ENCODE peak calls at places on chromosomes 11 and 22, in seven cellular contexts. G is H1, A is GM12891, Q is GM12878, C is HepG2, P is K562, M is SK-N-SH. W is an unnamed sample.

GRCh38 chr11:47259178-47259977 is 1.6 kb downstream of the NR1H3 start:
- DNase-seq in G (peak), A (no peak), Q (no peak), C (peak), P (no peak), M (peak), W (no peak)

GRCh38 chr11:132058211-132058772 is 687.9 kb downstream of the NTM start:
- DNase-seq in G (no peak), A (no peak), Q (no peak), C (no peak), P (no peak), M (no peak), W (no peak)

GRCh38 chr11:68314886-68315580 is 2.6 kb downstream of the LRP5 start:
- DNase-seq in G (no peak), A (no peak), Q (no peak), C (peak), P (peak), M (peak), W (no peak)

GRCh38 chr11:46281374-46281831 is 3.9 kb downstream of the CREB3L1 start:
- DNase-seq in G (peak), A (no peak), Q (no peak), C (no peak), P (peak), M (no peak), W (no peak)

GRCh38 chr11:70464509-70465361 is 66.4 kb downstream of the CTTN start:
- DNase-seq in G (no peak), A (no peak), Q (no peak), C (no peak), P (no peak), M (no peak), W (no peak)

GRCh38 chr11:109697140-109697843 is 275.3 kb downstream of the C11orf87 start:
- DNase-seq in G (peak), A (peak), Q (no peak), C (peak), P (peak), M (peak), W (peak)

GRCh38 chr11:76380161-76380976 is 563 bp downstream of the THAP12 start:
- DNase-seq in G (peak), A (peak), Q (no peak), C (no peak), P (peak), M (peak), W (peak)

GRCh38 chr11:45211732-45212131 is 65.3 kb downstream of the PRDM11 start:
- DNase-seq in G (no peak), A (no peak), Q (no peak), C (no peak), P (no peak), M (no peak), W (no peak)

GRCh38 chr11:102530558-102530957 is at the start of gene MMP7:
- DNase-seq in G (no peak), A (no peak), Q (no peak), C (no peak), P (no peak), M (no peak), W (no peak)

GRCh38 chr11:65225284-65226102 is 36.3 kb upstream of the POLA2 start:
- DNase-seq in G (peak), A (peak), Q (no peak), C (peak), P (peak), M (peak), W (peak)

GRCh38 chr22:27667121-27667843 is 134.3 kb downstream of the MN1 start:
- DNase-seq in G (no peak), A (no peak), Q (no peak), C (no peak), P (no peak), M (no peak), W (no peak)

GRCh38 chr22:43242627-43243026 is 55.7 kb upstream of the TTLL12 start:
- DNase-seq in G (no peak), A (no peak), Q (no peak), C (peak), P (no peak), M (no peak), W (no peak)

GRCh38 chr11:12745787-12746186 is 71.6 kb downstream of the TEAD1 start:
- DNase-seq in G (no peak), A (no peak), Q (no peak), C (no peak), P (no peak), M (no peak), W (no peak)

GRCh38 chr11:116190206-116190605 is 582.6 kb downstream of the BUD13 start:
- DNase-seq in G (no peak), A (no peak), Q (no peak), C (no peak), P (no peak), M (no peak), W (no peak)

GRCh38 chr22:39487826-39488520 is 14.1 kb upstream of the MIEF1 start:
- DNase-seq in G (no peak), A (no peak), Q (no peak), C (no peak), P (no peak), M (no peak), W (no peak)

GRCh38 chr11:43358670-43359431 is at the start of gene TTC17:
- DNase-seq in G (peak), A (peak), Q (peak), C (peak), P (peak), M (peak), W (peak)

GRCh38 chr11:134845474-134846435 is 433.7 kb upstream of the B3GAT1 start:
- DNase-seq in G (peak), A (no peak), Q (no peak), C (no peak), P (no peak), M (no peak), W (no peak)

GRCh38 chr11:56624661-56625110 is 10.0 kb upstream of the OR5M1 start:
- DNase-seq in G (no peak), A (no peak), Q (peak), C (peak), P (peak), M (peak), W (no peak)

GRCh38 chr22:46352691-46353386 is 17.3 kb downstream of the TRMU start:
- DNase-seq in G (no peak), A (no peak), Q (no peak), C (no peak), P (no peak), M (no peak), W (no peak)

GRCh38 chr22:42341779-42342178 is 71.3 kb upstream of the TCF20 start:
- DNase-seq in G (no peak), A (no peak), Q (no peak), C (no peak), P (no peak), M (no peak), W (no peak)

GRCh38 chr11:119029340-119030028 is 1.2 kb downstream of the SLC37A4 start:
- DNase-seq in G (no peak), A (no peak), Q (no peak), C (peak), P (peak), M (peak), W (no peak)

GRCh38 chr11:102111011-102111786 is 952 bp downstream of the YAP1 start:
- DNase-seq in G (peak), A (peak), Q (no peak), C (peak), P (no peak), M (peak), W (peak)

GRCh38 chr11:71212871-71213559 is 39.4 kb downstream of the SHANK2 start:
- DNase-seq in G (no peak), A (no peak), Q (no peak), C (no peak), P (no peak), M (no peak), W (no peak)

GRCh38 chr11:47924184-47924671 is 56.1 kb upstream of the PTPRJ start:
- DNase-seq in G (no peak), A (no peak), Q (no peak), C (peak), P (no peak), M (no peak), W (no peak)

GRCh38 chr22:40397436-40397835 is 27.0 kb downstream of the SGSM3 start:
- DNase-seq in G (peak), A (no peak), Q (no peak), C (no peak), P (no peak), M (no peak), W (no peak)

GRCh38 chr11:61777234-61778090 is 14.9 kb downstream of the TMEM258 start:
- DNase-seq in G (peak), A (peak), Q (no peak), C (no peak), P (peak), M (peak), W (peak)

GRCh38 chr11:57940044-57940781 is 83.5 kb upstream of the OR9Q1 start:
- DNase-seq in G (no peak), A (no peak), Q (no peak), C (no peak), P (no peak), M (no peak), W (no peak)

GRCh38 chr11:96021901-96022650 is 98.2 kb upstream of the MTMR2 start:
- DNase-seq in G (no peak), A (no peak), Q (no peak), C (no peak), P (no peak), M (no peak), W (no peak)

GRCh38 chr11:126716456-126717083 is 284.0 kb downstream of the KIRREL3 start:
- DNase-seq in G (peak), A (peak), Q (no peak), C (peak), P (peak), M (peak), W (no peak)
- TF ChIP-seq TAF1 in G (no peak), A (no peak), Q (no peak), C (no peak), P (no peak), M (no peak), W (no peak)

GRCh38 chr11:7227724-7228123 is 24.0 kb upstream of the SYT9 start:
- DNase-seq in G (no peak), A (no peak), Q (no peak), C (no peak), P (no peak), M (no peak), W (no peak)
- TF ChIP-seq TAF1 in G (no peak), A (no peak), Q (no peak), C (no peak), P (no peak), M (no peak), W (no peak)

GRCh38 chr11:6388747-6389146 is 1.5 kb upstream of the SMPD1 start:
- DNase-seq in G (no peak), A (no peak), Q (no peak), C (no peak), P (no peak), M (no peak), W (no peak)

GRCh38 chr11:6389921-6390717 is at the start of gene SMPD1:
- DNase-seq in G (peak), A (peak), Q (peak), C (peak), P (peak), M (peak), W (peak)

GRCh38 chr11:6390718-6391547 is 659 bp downstream of the SMPD1 start:
- DNase-seq in G (no peak), A (no peak), Q (no peak), C (no peak), P (no peak), M (no peak), W (no peak)

GRCh38 chr11:6385046-6385777 is 5.1 kb upstream of the SMPD1 start:
- DNase-seq in G (no peak), A (no peak), Q (no peak), C (no peak), P (no peak), M (no peak), W (no peak)

DNA sequence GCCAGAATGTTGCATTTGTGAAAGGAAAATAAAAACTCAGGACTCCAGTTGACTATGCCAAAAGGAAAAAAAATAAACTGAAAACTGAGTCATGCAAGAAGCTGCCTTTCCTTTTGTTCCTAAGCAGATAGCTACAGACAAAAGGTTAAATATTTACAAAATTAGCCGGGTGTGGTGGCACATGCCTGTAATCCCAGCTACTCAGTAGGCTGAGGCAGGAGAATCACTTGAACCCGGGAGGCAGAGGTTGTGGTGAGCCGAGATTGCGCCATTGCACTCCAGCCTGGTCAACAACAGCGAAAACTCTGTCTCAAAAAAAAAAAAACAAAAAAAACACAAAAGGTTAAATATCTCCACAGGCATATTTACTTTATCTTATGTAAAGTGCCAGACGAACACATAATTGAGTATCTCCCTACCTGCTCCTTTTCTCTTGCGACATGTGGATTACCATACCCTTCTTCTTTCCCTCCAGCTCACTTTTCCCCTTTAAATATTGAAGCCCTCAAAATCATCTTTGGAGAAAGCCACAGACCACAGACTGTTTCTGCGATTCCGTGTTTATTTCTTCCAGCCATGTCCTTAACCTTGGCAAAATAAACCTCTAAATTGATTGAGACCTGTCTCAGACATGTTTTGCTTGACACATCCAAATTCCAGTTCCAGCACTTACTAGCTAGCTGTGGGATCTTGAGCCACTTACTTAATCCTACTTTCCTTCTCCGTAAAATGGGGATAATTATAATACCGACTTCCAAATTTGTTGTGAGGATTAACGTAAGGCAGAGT is 2.3 kb upstream of the SMPD1 start:
- DNase-seq in G (no peak), A (no peak), Q (no peak), C (peak), P (no peak), M (no peak), W (no peak)
- TF ChIP-seq TAF1 in G (no peak), A (no peak), Q (no peak), C (no peak), P (no peak), M (no peak), W (no peak)

DNA sequence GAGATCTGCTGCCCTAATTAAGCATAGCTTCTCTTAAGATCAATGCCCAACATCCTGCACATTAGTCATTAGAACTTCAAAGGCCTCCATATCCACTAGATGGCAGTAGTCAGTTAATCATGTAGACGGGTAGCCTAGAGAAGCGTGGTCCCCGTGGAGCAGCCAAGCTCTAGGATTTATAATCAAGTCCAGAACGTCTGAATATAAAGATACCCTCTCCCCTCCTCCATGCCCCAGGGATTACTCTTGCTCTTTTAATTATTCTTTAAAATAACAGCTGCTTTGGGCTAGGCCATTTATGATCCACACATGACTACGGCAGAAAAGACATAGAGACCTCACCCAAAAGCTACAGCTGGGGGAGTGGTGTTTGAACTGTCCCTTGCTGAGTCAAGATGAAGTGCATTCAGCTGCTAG is 327.6 kb upstream of the PLET1 start:
- DNase-seq in G (no peak), A (peak), Q (peak), C (peak), P (peak), M (peak), W (no peak)
- TF ChIP-seq TAF1 in G (no peak), A (no peak), Q (no peak), C (no peak), P (no peak), M (peak), W (no peak)

DNA sequence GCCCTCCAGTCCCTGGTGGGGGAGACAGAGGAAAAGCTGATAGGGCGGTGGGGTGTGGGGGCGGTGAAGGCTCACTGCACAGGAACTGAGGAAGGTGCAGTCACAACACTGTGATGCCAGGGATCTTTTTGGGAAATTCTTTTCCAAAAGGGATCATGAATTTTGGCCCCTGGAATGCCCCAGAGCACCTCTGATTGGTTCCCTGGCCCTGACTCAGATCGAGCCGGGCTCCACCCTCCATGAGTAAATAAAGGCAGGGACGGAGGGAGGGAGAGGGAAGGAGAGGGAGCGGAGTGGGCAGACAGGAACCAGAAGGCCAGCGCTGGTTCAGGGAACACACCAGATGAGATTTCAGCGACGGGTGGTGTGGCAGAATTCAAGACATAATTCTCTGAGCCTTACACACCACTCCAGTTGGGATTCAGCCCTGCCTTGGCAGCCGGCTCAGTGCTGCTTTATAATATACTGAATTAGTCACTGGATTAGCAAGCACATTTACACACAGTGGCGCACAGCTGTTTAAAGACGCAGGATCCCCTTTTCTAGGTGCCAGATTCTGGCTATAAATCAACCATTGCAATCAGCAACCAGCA is 80.3 kb downstream of the ETS1 start:
- DNase-seq in G (no peak), A (no peak), Q (no peak), C (no peak), P (no peak), M (peak), W (no peak)
- TF ChIP-seq TAF1 in G (no peak), A (no peak), Q (no peak), C (no peak), P (no peak), M (peak), W (no peak)